ENCODE peak calls at places on chromosomes 12 and 14, in five cellular contexts. A, P, B, K and H are unnamed samples.

GRCh38 chr14:72609205-72609916 is 284.5 kb downstream of the DPF3 start:
- DNase-seq in A (no peak), P (no peak), B (no peak), K (no peak), H (no peak)

GRCh38 chr14:87896393-87897380 is 96.3 kb downstream of the GALC start:
- DNase-seq in A (peak; percentile 10), P (no peak), B (no peak), K (no peak), H (no peak)

GRCh38 chr12:69966409-69966808 is 141.4 kb downstream of the MYRFL start:
- DNase-seq in A (peak; percentile 53), P (no peak), B (peak; percentile 50), K (peak; percentile 47), H (peak; percentile 80)

GRCh38 chr14:97578982-97579381 is 781.8 kb downstream of the VRK1 start:
- DNase-seq in A (no peak), P (no peak), B (no peak), K (no peak), H (no peak)

GRCh38 chr14:74980398-74980745 is 22.3 kb upstream of the EIF2B2 start:
- DNase-seq in A (no peak), P (no peak), B (no peak), K (no peak), H (peak; percentile 73)

GRCh38 chr12:104748790-104749189 is 209.3 kb downstream of the SLC41A2 start:
- DNase-seq in A (peak; percentile 73), P (no peak), B (no peak), K (no peak), H (peak; percentile 72)

GRCh38 chr14:88128811-88129210 is 123.9 kb downstream of the GPR65 start:
- DNase-seq in A (no peak), P (peak; percentile 63), B (no peak), K (no peak), H (no peak)

GRCh38 chr14:55388160-55388559 is 23.5 kb downstream of the ATG14 start:
- DNase-seq in A (no peak), P (no peak), B (no peak), K (no peak), H (no peak)

GRCh38 chr14:93707475-93707874 is 80.8 kb downstream of the PRIMA1 start:
- DNase-seq in A (no peak), P (no peak), B (no peak), K (no peak), H (no peak)

GRCh38 chr14:73785336-73785833 is 66.2 kb upstream of the PTGR2 start:
- DNase-seq in A (peak; percentile 43), P (no peak), B (no peak), K (peak; percentile 78), H (no peak)

GRCh38 chr14:73759183-73759713 is 45.1 kb upstream of the PNMA1 start:
- DNase-seq in A (peak; percentile 87), P (peak; percentile 79), B (peak; percentile 87), K (no peak), H (peak; percentile 88)

GRCh38 chr12:71303199-71303598 is 136.4 kb upstream of the LGR5 start:
- DNase-seq in A (no peak), P (no peak), B (no peak), K (peak; percentile 14), H (no peak)

GRCh38 chr12:53770281-53770680 is 18.5 kb upstream of the CISTR start:
- DNase-seq in A (no peak), P (no peak), B (no peak), K (peak; percentile 65), H (no peak)

GRCh38 chr12:112347521-112347920 is 34.7 kb downstream of the HECTD4 start:
- DNase-seq in A (no peak), P (no peak), B (no peak), K (peak; percentile 23), H (no peak)

GRCh38 chr14:91482278-91483023 is 27.7 kb downstream of the PPP4R3A start:
- DNase-seq in A (no peak), P (no peak), B (no peak), K (no peak), H (no peak)

GRCh38 chr12:120194226-120194533 is 335 bp downstream of the GCN1 start:
- DNase-seq in A (no peak), P (no peak), B (no peak), K (no peak), H (no peak)

GRCh38 chr12:92950011-92950410 is 20.9 kb upstream of the EEA1 start:
- DNase-seq in A (no peak), P (no peak), B (no peak), K (no peak), H (no peak)

GRCh38 chr12:119262388-119262787 is 72.1 kb upstream of the CCDC60 start:
- DNase-seq in A (no peak), P (no peak), B (no peak), K (no peak), H (no peak)

GRCh38 chr14:24315243-24315806 is 4.0 kb downstream of the LTB4R start:
- DNase-seq in A (no peak), P (no peak), B (no peak), K (no peak), H (no peak)

GRCh38 chr14:24316597-24316950 is 5.3 kb downstream of the LTB4R start:
- DNase-seq in A (no peak), P (no peak), B (no peak), K (no peak), H (no peak)

GRCh38 chr14:24317141-24317927 is 6.0 kb downstream of the LTB4R start:
- DNase-seq in A (no peak), P (no peak), B (no peak), K (no peak), H (no peak)

GRCh38 chr14:24314377-24315193 is 3.3 kb downstream of the LTB4R start:
- DNase-seq in A (no peak), P (peak; percentile 53), B (no peak), K (no peak), H (no peak)

GRCh38 chr14:24315807-24316596 is 4.7 kb downstream of the LTB4R start:
- DNase-seq in A (peak; percentile 56), P (peak; percentile 71), B (peak; percentile 55), K (no peak), H (no peak)
- TF ChIP-seq CTCF in A (peak; percentile 30), P (peak; percentile 38), B (peak; percentile 57), K (peak; percentile 4), H (no peak)

GRCh38 chr12:49796155-49796554 is 32.1 kb downstream of the NCKAP5L start:
- DNase-seq in A (no peak), P (no peak), B (no peak), K (no peak), H (no peak)

GRCh38 chr12:49796606-49797451 is 31.4 kb downstream of the NCKAP5L start:
- DNase-seq in A (no peak), P (no peak), B (no peak), K (no peak), H (no peak)

GRCh38 chr12:49798248-49798647 is 30.0 kb downstream of the NCKAP5L start:
- DNase-seq in A (no peak), P (no peak), B (no peak), K (no peak), H (no peak)

GRCh38 chr12:49798934-49799333 is 29.3 kb downstream of the NCKAP5L start:
- DNase-seq in A (no peak), P (no peak), B (no peak), K (no peak), H (no peak)

DNA sequence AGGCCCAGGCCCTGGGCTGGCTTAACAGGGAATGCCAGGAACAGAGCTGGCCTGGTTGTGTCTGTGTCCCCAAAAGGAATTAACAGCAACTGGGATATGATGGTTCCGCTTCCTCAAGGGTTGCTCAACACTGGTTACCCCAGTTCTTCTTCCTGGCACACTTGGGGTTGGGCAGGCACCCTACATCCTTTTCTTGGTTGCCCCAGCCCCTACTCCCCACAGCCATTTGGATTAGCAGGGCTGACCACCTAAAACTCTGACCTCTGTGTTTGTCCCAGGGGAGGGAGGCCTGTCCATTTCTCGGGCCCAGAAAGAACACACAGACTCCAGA is 30.8 kb downstream of the NCKAP5L start:
- DNase-seq in A (no peak), P (no peak), B (no peak), K (no peak), H (no peak)
- H3K36me3 ChIP-seq in A (peaks cover 99% of the 10 kb centered on the region), P (peaks cover 81% of the 10 kb centered on the region), B (peaks cover 89% of the 10 kb centered on the region), K (peaks cover 3% of the 10 kb centered on the region), H (peaks cover 39% of the 10 kb centered on the region)

DNA sequence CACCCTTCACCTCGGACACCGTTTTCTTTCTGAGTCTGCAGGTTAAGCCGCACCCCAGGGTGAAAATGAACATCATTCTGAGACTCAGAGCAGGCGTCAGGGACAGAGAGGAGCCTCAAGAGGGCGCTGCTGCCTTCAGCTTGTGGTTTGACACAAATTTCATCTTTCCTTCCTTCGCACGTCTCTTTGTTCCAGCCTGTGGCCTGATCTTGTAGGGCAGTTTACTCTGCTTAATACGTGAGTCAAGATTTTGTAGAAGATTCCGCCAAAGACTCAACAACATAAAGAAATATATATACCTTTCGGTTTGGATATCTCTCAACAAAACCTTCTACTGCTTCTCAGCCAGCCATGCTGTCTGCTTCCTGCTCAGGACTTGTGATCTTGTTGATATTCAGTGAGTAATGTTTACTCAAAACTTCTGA is 329.3 kb upstream of the OR4E1 start:
- DNase-seq in A (no peak), P (peak; percentile 47), B (no peak), K (no peak), H (no peak)
- TF ChIP-seq CTCF in A (no peak), P (peak; percentile 28), B (peak; percentile 34), K (peak; percentile 43), H (no peak)

DNA sequence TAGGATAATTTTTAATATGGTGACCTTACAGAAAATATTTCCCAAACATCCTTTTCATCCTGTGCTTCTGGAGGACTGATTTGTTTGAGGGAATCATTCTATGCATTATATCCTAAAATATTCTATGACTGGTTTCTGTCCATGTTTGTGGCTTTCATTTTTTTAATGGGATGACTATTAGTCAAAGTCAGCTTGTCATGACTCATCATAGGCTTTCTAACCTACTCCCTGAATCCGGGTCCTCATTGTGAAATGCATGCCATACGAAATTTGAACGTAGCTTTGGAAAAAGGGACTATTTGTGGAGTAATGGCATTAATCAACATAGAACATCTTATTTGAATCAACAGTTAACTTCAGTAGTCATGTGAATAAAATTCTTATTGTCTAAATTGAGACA is 10.6 kb upstream of the TCTN2 start:
- DNase-seq in A (no peak), P (no peak), B (no peak), K (peak; percentile 21), H (no peak)
- H3K36me3 ChIP-seq in A (peaks cover 76% of the 10 kb centered on the region), P (peaks cover 47% of the 10 kb centered on the region), B (peaks cover 43% of the 10 kb centered on the region), K (peaks cover 1% of the 10 kb centered on the region), H (peaks cover 31% of the 10 kb centered on the region)

GRCh38 chr12:61513972-61514371 is 746.2 kb upstream of the USP15 start:
- DNase-seq in A (no peak), P (no peak), B (no peak), K (no peak), H (no peak)
- TF ChIP-seq CTCF in A (no peak), P (no peak), B (no peak), K (no peak), H (no peak)

GRCh38 chr12:57176846-57177245 is 29.4 kb upstream of the LRP1-AS start:
- DNase-seq in A (no peak), P (no peak), B (no peak), K (no peak), H (no peak)
- H3K36me3 ChIP-seq in A (peaks cover 88% of the 10 kb centered on the region), P (peaks cover 87% of the 10 kb centered on the region), B (peaks cover 81% of the 10 kb centered on the region), K (no peaks in the 10 kb centered on the region), H (peaks cover 100% of the 10 kb centered on the region)

DNA sequence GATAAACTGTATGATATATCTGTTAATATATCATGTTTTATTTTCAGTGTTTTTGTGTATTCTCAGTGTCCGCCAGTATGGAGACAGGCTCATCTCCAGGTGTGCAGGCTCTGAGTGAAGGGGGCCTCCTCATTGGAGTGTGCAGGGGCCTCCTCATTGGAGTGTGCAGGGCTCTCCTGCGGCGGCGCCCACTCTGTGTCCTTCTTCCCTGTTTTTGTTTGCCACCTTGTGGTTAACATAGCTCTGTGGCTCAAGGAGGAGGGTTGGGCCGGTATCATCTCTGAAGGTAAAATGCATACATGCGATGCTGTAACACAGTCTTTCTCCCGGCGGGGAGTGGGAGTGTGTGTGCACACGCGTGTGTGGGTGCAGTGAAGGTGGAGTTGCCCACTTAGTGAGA is 429.5 kb downstream of the ZFP36L1 start:
- DNase-seq in A (no peak), P (peak; percentile 53), B (no peak), K (no peak), H (no peak)
- TF ChIP-seq CTCF in A (no peak), P (no peak), B (no peak), K (no peak), H (no peak)